ENCODE peak calls at places on chromosomes 2 and 18, in ten cellular contexts. One of them, this sample, is unnamed. For H3K36me3 and H3K4me1, the result is how much of the 10 kb centered on the place peaks cover.

GRCh38 chr2:218002792-218003191 is at the start of gene TNS1:
- DNase-seq in upper lobe of right lung: no peak
- DNase-seq in neuronal stem cell: no peak
- DNase-seq in K562: no peak
- DNase-seq in aorta: peak
- DNase-seq in uterus: peak
- DNase-seq in hepatocyte: peak
- DNase-seq in CD4-positive, alpha-beta memory T cell: no peak
- DNase-seq in CD8-positive, alpha-beta memory T cell: no peak
- DNase-seq in heart right ventricle: no peak
- DNase-seq in this sample: no peak

GRCh38 chr2:231720971-231721640 is 12.8 kb downstream of the PTMA start:
- DNase-seq in CD4-positive, alpha-beta memory T cell: no peak
- DNase-seq in hepatocyte: no peak
- DNase-seq in heart right ventricle: no peak
- DNase-seq in upper lobe of right lung: no peak
- DNase-seq in uterus: no peak
- DNase-seq in CD8-positive, alpha-beta memory T cell: no peak
- DNase-seq in aorta: no peak
- DNase-seq in neuronal stem cell: no peak
- DNase-seq in K562: no peak
- DNase-seq in this sample: no peak

GRCh38 chr2:232988444-232988843 is 24.6 kb downstream of the NGEF start:
- DNase-seq in CD4-positive, alpha-beta memory T cell: no peak
- DNase-seq in heart right ventricle: no peak
- DNase-seq in upper lobe of right lung: peak
- DNase-seq in neuronal stem cell: no peak
- DNase-seq in K562: no peak
- DNase-seq in CD8-positive, alpha-beta memory T cell: no peak
- DNase-seq in aorta: peak
- DNase-seq in uterus: peak
- DNase-seq in hepatocyte: peak
- DNase-seq in this sample: no peak

GRCh38 chr2:24508878-24509277 is 17.8 kb downstream of the NCOA1 start:
- DNase-seq in K562: no peak
- DNase-seq in hepatocyte: no peak
- DNase-seq in CD4-positive, alpha-beta memory T cell: no peak
- DNase-seq in heart right ventricle: no peak
- DNase-seq in upper lobe of right lung: no peak
- DNase-seq in uterus: no peak
- DNase-seq in aorta: no peak
- DNase-seq in CD8-positive, alpha-beta memory T cell: no peak
- DNase-seq in neuronal stem cell: no peak
- DNase-seq in this sample: no peak

GRCh38 chr18:22964722-22965121 is 31.6 kb downstream of the RBBP8 start:
- DNase-seq in uterus: no peak
- DNase-seq in CD4-positive, alpha-beta memory T cell: no peak
- DNase-seq in upper lobe of right lung: no peak
- DNase-seq in CD8-positive, alpha-beta memory T cell: no peak
- DNase-seq in heart right ventricle: no peak
- DNase-seq in neuronal stem cell: no peak
- DNase-seq in aorta: no peak
- DNase-seq in hepatocyte: no peak
- DNase-seq in K562: no peak
- DNase-seq in this sample: no peak

GRCh38 chr2:238082151-238082550 is 18.0 kb upstream of the ESPNL start:
- DNase-seq in heart right ventricle: no peak
- DNase-seq in uterus: no peak
- DNase-seq in upper lobe of right lung: no peak
- DNase-seq in K562: no peak
- DNase-seq in hepatocyte: no peak
- DNase-seq in CD8-positive, alpha-beta memory T cell: no peak
- DNase-seq in CD4-positive, alpha-beta memory T cell: no peak
- DNase-seq in neuronal stem cell: no peak
- DNase-seq in aorta: no peak
- DNase-seq in this sample: no peak

GRCh38 chr2:61328707-61329251 is 142.1 kb downstream of the USP34 start:
- DNase-seq in upper lobe of right lung: peak
- DNase-seq in neuronal stem cell: no peak
- DNase-seq in CD4-positive, alpha-beta memory T cell: no peak
- DNase-seq in heart right ventricle: no peak
- DNase-seq in hepatocyte: peak
- DNase-seq in uterus: no peak
- DNase-seq in CD8-positive, alpha-beta memory T cell: no peak
- DNase-seq in K562: no peak
- DNase-seq in aorta: no peak
- DNase-seq in this sample: peak

GRCh38 chr2:99662761-99663341 is 173.0 kb upstream of the REV1 start:
- DNase-seq in uterus: peak
- DNase-seq in upper lobe of right lung: no peak
- DNase-seq in CD8-positive, alpha-beta memory T cell: no peak
- DNase-seq in hepatocyte: peak
- DNase-seq in heart right ventricle: peak
- DNase-seq in CD4-positive, alpha-beta memory T cell: no peak
- DNase-seq in neuronal stem cell: no peak
- DNase-seq in aorta: peak
- DNase-seq in K562: no peak
- DNase-seq in this sample: no peak

GRCh38 chr18:36511791-36512352 is 214.4 kb downstream of the FHOD3 start:
- DNase-seq in heart right ventricle: no peak
- DNase-seq in upper lobe of right lung: no peak
- DNase-seq in K562: no peak
- DNase-seq in aorta: no peak
- DNase-seq in uterus: no peak
- DNase-seq in CD8-positive, alpha-beta memory T cell: no peak
- DNase-seq in neuronal stem cell: no peak
- DNase-seq in CD4-positive, alpha-beta memory T cell: no peak
- DNase-seq in hepatocyte: no peak
- DNase-seq in this sample: no peak

GRCh38 chr18:36505701-36506100 is 208.2 kb downstream of the FHOD3 start:
- DNase-seq in uterus: no peak
- DNase-seq in CD4-positive, alpha-beta memory T cell: no peak
- DNase-seq in hepatocyte: no peak
- DNase-seq in neuronal stem cell: no peak
- DNase-seq in K562: no peak
- DNase-seq in aorta: no peak
- DNase-seq in CD8-positive, alpha-beta memory T cell: no peak
- DNase-seq in upper lobe of right lung: no peak
- DNase-seq in heart right ventricle: no peak
- DNase-seq in this sample: no peak

GRCh38 chr18:36514778-36515177 is 217.3 kb downstream of the FHOD3 start:
- DNase-seq in uterus: no peak
- DNase-seq in upper lobe of right lung: no peak
- DNase-seq in neuronal stem cell: peak
- DNase-seq in CD8-positive, alpha-beta memory T cell: no peak
- DNase-seq in heart right ventricle: no peak
- DNase-seq in hepatocyte: no peak
- DNase-seq in CD4-positive, alpha-beta memory T cell: no peak
- DNase-seq in K562: no peak
- DNase-seq in aorta: no peak
- DNase-seq in this sample: no peak

GRCh38 chr18:36504928-36505327 is 207.4 kb downstream of the FHOD3 start:
- DNase-seq in upper lobe of right lung: no peak
- DNase-seq in CD8-positive, alpha-beta memory T cell: no peak
- DNase-seq in heart right ventricle: no peak
- DNase-seq in aorta: no peak
- DNase-seq in hepatocyte: no peak
- DNase-seq in CD4-positive, alpha-beta memory T cell: no peak
- DNase-seq in K562: no peak
- DNase-seq in uterus: no peak
- DNase-seq in neuronal stem cell: no peak
- DNase-seq in this sample: no peak

DNA sequence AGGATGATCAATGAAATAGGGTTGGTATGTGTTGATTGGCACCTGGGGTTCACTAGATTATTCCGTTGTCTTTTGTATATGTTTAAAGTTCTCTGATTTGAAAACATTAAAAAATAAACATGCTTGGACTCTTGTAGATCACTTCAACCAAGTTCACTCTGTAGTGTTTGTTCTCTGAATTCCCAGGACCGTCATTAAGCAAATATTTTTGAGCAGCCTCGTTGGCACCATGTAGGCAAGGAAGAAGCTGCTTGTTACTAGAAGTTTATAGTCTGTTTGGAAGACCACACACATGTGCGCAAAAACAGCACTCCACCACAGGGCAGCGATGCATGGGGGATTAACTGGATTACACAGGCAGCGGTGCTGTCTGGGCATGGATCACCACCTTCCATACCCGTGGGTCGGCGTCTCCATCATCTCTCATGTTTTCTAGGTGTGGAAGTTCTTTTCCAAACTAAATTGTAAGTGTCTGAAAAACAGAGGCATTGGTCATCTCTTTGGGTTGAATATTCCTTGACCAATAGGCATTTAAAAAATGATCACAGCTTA is 212.2 kb downstream of the FHOD3 start:
- DNase-seq in CD8-positive, alpha-beta memory T cell: no peak
- DNase-seq in uterus: no peak
- DNase-seq in K562: no peak
- DNase-seq in CD4-positive, alpha-beta memory T cell: no peak
- DNase-seq in neuronal stem cell: no peak
- DNase-seq in hepatocyte: no peak
- DNase-seq in heart right ventricle: no peak
- DNase-seq in aorta: no peak
- DNase-seq in upper lobe of right lung: no peak
- DNase-seq in this sample: no peak
- H3K36me3 ChIP-seq in CD8-positive, alpha-beta memory T cell: under half
- H3K36me3 ChIP-seq in uterus: under half
- H3K36me3 ChIP-seq in K562: under half
- H3K36me3 ChIP-seq in CD4-positive, alpha-beta memory T cell: under half
- H3K36me3 ChIP-seq in neuronal stem cell: half or more
- H3K36me3 ChIP-seq in hepatocyte: under half
- H3K36me3 ChIP-seq in heart right ventricle: under half
- H3K36me3 ChIP-seq in aorta: under half
- H3K36me3 ChIP-seq in upper lobe of right lung: under half
- H3K36me3 ChIP-seq in this sample: under half

GRCh38 chr18:63255435-63255834 is 64.1 kb downstream of the BCL2 start:
- DNase-seq in CD4-positive, alpha-beta memory T cell: no peak
- DNase-seq in upper lobe of right lung: no peak
- DNase-seq in hepatocyte: no peak
- DNase-seq in CD8-positive, alpha-beta memory T cell: no peak
- DNase-seq in K562: no peak
- DNase-seq in heart right ventricle: no peak
- DNase-seq in neuronal stem cell: no peak
- DNase-seq in aorta: no peak
- DNase-seq in uterus: no peak
- DNase-seq in this sample: no peak

GRCh38 chr18:63253428-63254372 is 65.9 kb downstream of the BCL2 start:
- DNase-seq in CD4-positive, alpha-beta memory T cell: no peak
- DNase-seq in heart right ventricle: no peak
- DNase-seq in K562: no peak
- DNase-seq in uterus: no peak
- DNase-seq in upper lobe of right lung: no peak
- DNase-seq in aorta: no peak
- DNase-seq in CD8-positive, alpha-beta memory T cell: no peak
- DNase-seq in hepatocyte: no peak
- DNase-seq in neuronal stem cell: no peak
- DNase-seq in this sample: no peak

GRCh38 chr18:63253018-63253417 is 66.6 kb downstream of the BCL2 start:
- DNase-seq in upper lobe of right lung: no peak
- DNase-seq in CD4-positive, alpha-beta memory T cell: no peak
- DNase-seq in K562: no peak
- DNase-seq in uterus: no peak
- DNase-seq in hepatocyte: no peak
- DNase-seq in heart right ventricle: no peak
- DNase-seq in aorta: no peak
- DNase-seq in CD8-positive, alpha-beta memory T cell: no peak
- DNase-seq in neuronal stem cell: no peak
- DNase-seq in this sample: no peak

GRCh38 chr18:63257453-63257852 is 62.1 kb downstream of the BCL2 start:
- DNase-seq in aorta: no peak
- DNase-seq in upper lobe of right lung: no peak
- DNase-seq in heart right ventricle: no peak
- DNase-seq in CD4-positive, alpha-beta memory T cell: no peak
- DNase-seq in CD8-positive, alpha-beta memory T cell: no peak
- DNase-seq in K562: no peak
- DNase-seq in hepatocyte: no peak
- DNase-seq in neuronal stem cell: no peak
- DNase-seq in uterus: no peak
- DNase-seq in this sample: no peak

GRCh38 chr18:63254716-63255399 is 64.7 kb downstream of the BCL2 start:
- DNase-seq in K562: no peak
- DNase-seq in uterus: no peak
- DNase-seq in CD8-positive, alpha-beta memory T cell: no peak
- DNase-seq in heart right ventricle: no peak
- DNase-seq in upper lobe of right lung: no peak
- DNase-seq in aorta: no peak
- DNase-seq in CD4-positive, alpha-beta memory T cell: no peak
- DNase-seq in neuronal stem cell: no peak
- DNase-seq in hepatocyte: no peak
- DNase-seq in this sample: no peak
- H3K4me1 ChIP-seq in K562: under half
- H3K4me1 ChIP-seq in uterus: under half
- H3K4me1 ChIP-seq in CD8-positive, alpha-beta memory T cell: under half
- H3K4me1 ChIP-seq in heart right ventricle: under half
- H3K4me1 ChIP-seq in upper lobe of right lung: under half
- H3K4me1 ChIP-seq in aorta: under half
- H3K4me1 ChIP-seq in CD4-positive, alpha-beta memory T cell: half or more
- H3K4me1 ChIP-seq in neuronal stem cell: under half
- H3K4me1 ChIP-seq in hepatocyte: under half
- H3K4me1 ChIP-seq in this sample: under half

GRCh38 chr2:55048514-55048924 is 1.7 kb downstream of the RTN4 start:
- DNase-seq in CD8-positive, alpha-beta memory T cell: no peak
- DNase-seq in neuronal stem cell: no peak
- DNase-seq in upper lobe of right lung: no peak
- DNase-seq in uterus: no peak
- DNase-seq in heart right ventricle: peak
- DNase-seq in aorta: no peak
- DNase-seq in K562: peak
- DNase-seq in hepatocyte: peak
- DNase-seq in CD4-positive, alpha-beta memory T cell: no peak
- DNase-seq in this sample: no peak
- H3K27ac ChIP-seq in CD8-positive, alpha-beta memory T cell: peak
- H3K27ac ChIP-seq in neuronal stem cell: no peak
- H3K27ac ChIP-seq in upper lobe of right lung: peak
- H3K27ac ChIP-seq in uterus: peak
- H3K27ac ChIP-seq in heart right ventricle: peak
- H3K27ac ChIP-seq in aorta: peak
- H3K27ac ChIP-seq in K562: peak
- H3K27ac ChIP-seq in hepatocyte: peak
- H3K27ac ChIP-seq in CD4-positive, alpha-beta memory T cell: peak
- H3K27ac ChIP-seq in this sample: peak

GRCh38 chr2:190674966-190675650 is 26.2 kb downstream of the NAB1 start:
- DNase-seq in K562: no peak
- DNase-seq in aorta: no peak
- DNase-seq in upper lobe of right lung: no peak
- DNase-seq in neuronal stem cell: no peak
- DNase-seq in CD8-positive, alpha-beta memory T cell: no peak
- DNase-seq in CD4-positive, alpha-beta memory T cell: no peak
- DNase-seq in heart right ventricle: no peak
- DNase-seq in hepatocyte: no peak
- DNase-seq in uterus: no peak
- DNase-seq in this sample: no peak

GRCh38 chr2:190666895-190667294 is 18.0 kb downstream of the NAB1 start:
- DNase-seq in K562: no peak
- DNase-seq in heart right ventricle: no peak
- DNase-seq in uterus: no peak
- DNase-seq in upper lobe of right lung: no peak
- DNase-seq in CD8-positive, alpha-beta memory T cell: no peak
- DNase-seq in CD4-positive, alpha-beta memory T cell: no peak
- DNase-seq in hepatocyte: no peak
- DNase-seq in neuronal stem cell: no peak
- DNase-seq in aorta: no peak
- DNase-seq in this sample: no peak

GRCh38 chr2:190668892-190669291 is 20.0 kb downstream of the NAB1 start:
- DNase-seq in heart right ventricle: no peak
- DNase-seq in uterus: no peak
- DNase-seq in CD4-positive, alpha-beta memory T cell: no peak
- DNase-seq in upper lobe of right lung: no peak
- DNase-seq in aorta: no peak
- DNase-seq in K562: peak
- DNase-seq in hepatocyte: no peak
- DNase-seq in CD8-positive, alpha-beta memory T cell: no peak
- DNase-seq in neuronal stem cell: no peak
- DNase-seq in this sample: no peak

GRCh38 chr2:190670182-190670946 is 21.5 kb downstream of the NAB1 start:
- DNase-seq in K562: no peak
- DNase-seq in neuronal stem cell: no peak
- DNase-seq in CD8-positive, alpha-beta memory T cell: no peak
- DNase-seq in aorta: no peak
- DNase-seq in heart right ventricle: no peak
- DNase-seq in uterus: no peak
- DNase-seq in CD4-positive, alpha-beta memory T cell: peak
- DNase-seq in hepatocyte: no peak
- DNase-seq in upper lobe of right lung: no peak
- DNase-seq in this sample: no peak
- H3K36me3 ChIP-seq in K562: under half
- H3K36me3 ChIP-seq in neuronal stem cell: half or more
- H3K36me3 ChIP-seq in CD8-positive, alpha-beta memory T cell: under half
- H3K36me3 ChIP-seq in aorta: under half
- H3K36me3 ChIP-seq in heart right ventricle: under half
- H3K36me3 ChIP-seq in uterus: under half
- H3K36me3 ChIP-seq in CD4-positive, alpha-beta memory T cell: under half
- H3K36me3 ChIP-seq in hepatocyte: under half
- H3K36me3 ChIP-seq in upper lobe of right lung: under half
- H3K36me3 ChIP-seq in this sample: half or more

This sample was measured in lower lobe of right lung.